ENCODE peak calls at places on chromosomes 3 and 15, in five cellular contexts. E, Q, M, G and W are unnamed samples.

GRCh38 chr3:146528954-146529353 is 15.5 kb downstream of the PLSCR1 start:
- DNase-seq in G (no peak), M (no peak), E (no peak), Q (no peak), W (no peak)

GRCh38 chr3:30112904-30113484 is 493.4 kb upstream of the TGFBR2 start:
- DNase-seq in E (no peak), M (no peak), G (no peak), Q (no peak), W (no peak)

GRCh38 chr3:95037927-95038326 is 975.1 kb downstream of the NSUN3 start:
- DNase-seq in E (no peak), Q (no peak), M (no peak), G (no peak), W (no peak)

GRCh38 chr3:152338159-152338720 is 69.5 kb downstream of the MBNL1 start:
- DNase-seq in M (no peak), Q (no peak), G (no peak), E (no peak), W (no peak)

GRCh38 chr3:46844397-46844796 is 18.8 kb downstream of the MYL3 start:
- DNase-seq in E (no peak), M (no peak), G (no peak), Q (no peak), W (no peak)

GRCh38 chr3:22585504-22585903 is 617.6 kb upstream of the UBE2E2 start:
- DNase-seq in E (no peak), G (no peak), M (no peak), Q (no peak), W (no peak)

GRCh38 chr3:151011427-151011826 is 38.9 kb upstream of the CLRN1 start:
- DNase-seq in Q (no peak), M (no peak), E (no peak), G (no peak), W (no peak)

GRCh38 chr3:147757919-147758318 is 348.8 kb downstream of the ZIC1 start:
- DNase-seq in M (no peak), Q (peak), G (no peak), E (no peak), W (no peak)

GRCh38 chr3:14890470-14890869 is 56.9 kb upstream of the NR2C2 start:
- DNase-seq in E (no peak), G (no peak), M (no peak), Q (no peak), W (no peak)

GRCh38 chr15:68298882-68299381 is 21.4 kb downstream of the FEM1B start:
- DNase-seq in G (peak), Q (no peak), M (no peak), E (no peak), W (no peak)

GRCh38 chr15:29133321-29133720 is 136.3 kb downstream of the NSMCE3 start:
- DNase-seq in G (no peak), E (no peak), M (no peak), Q (no peak), W (no peak)

GRCh38 chr15:69725957-69726356 is 273.3 kb downstream of the RPLP1 start:
- DNase-seq in E (no peak), M (no peak), Q (no peak), G (no peak), W (no peak)

GRCh38 chr3:44429459-44429858 is 48.0 kb downstream of the ZNF445 start:
- DNase-seq in E (no peak), G (no peak), Q (no peak), M (no peak), W (no peak)

GRCh38 chr3:53109822-53110771 is 20.1 kb downstream of the RFT1 start:
- DNase-seq in M (no peak), Q (peak), E (no peak), G (no peak), W (no peak)

GRCh38 chr3:28901029-28901428 is 379.8 kb upstream of the RBMS3 start:
- DNase-seq in E (no peak), G (no peak), Q (peak), M (no peak), W (no peak)

GRCh38 chr3:133282239-133282638 is 117.6 kb upstream of the BFSP2 start:
- DNase-seq in M (no peak), Q (no peak), E (no peak), G (no peak), W (no peak)

GRCh38 chr3:80612366-80612765 is 844.6 kb upstream of the ROBO1 start:
- DNase-seq in E (no peak), M (no peak), Q (no peak), G (no peak), W (no peak)

GRCh38 chr15:39131605-39132004 is 449.3 kb upstream of the THBS1 start:
- DNase-seq in Q (no peak), M (no peak), E (no peak), G (no peak), W (no peak)

GRCh38 chr3:147472846-147473245 is 63.7 kb downstream of the ZIC1 start:
- DNase-seq in E (no peak), G (no peak), Q (no peak), M (no peak), W (no peak)

GRCh38 chr15:93072440-93073394 is 16.3 kb downstream of the RGMA start:
- DNase-seq in E (peak), Q (peak), G (no peak), M (peak), W (peak)

GRCh38 chr3:49244589-49245205 is 32.3 kb downstream of the C3orf62 start:
- DNase-seq in M (no peak), Q (no peak), E (no peak), G (no peak), W (no peak)